ENCODE peak calls at places on chromosome 7, in seven cellular contexts. N is osteocyte; P is activated CD4-positive, alpha-beta T cell treated with anti-CD3 and anti-CD28 coated beads, Interleukin-2, amount 50 U/mL, for 4 hours; R is frontal cortex; Y is germinal center; U is NCI-H446; Z is CD8-positive, alpha-beta T cell. V is an unnamed sample.

GRCh38 chr7:77326131-77326530 is 90.0 kb downstream of the GSAP start:
- DNase-seq in N (no peak), P (no peak), R (no peak), Y (no peak), U (no peak), Z (no peak), V (no peak)

GRCh38 chr7:7641129-7641663 is 644 bp downstream of the UMAD1 start:
- DNase-seq in N (no peak), P (no peak), R (no peak), Y (peak), U (no peak), Z (no peak), V (no peak)

GRCh38 chr7:95302976-95303375 is 21.4 kb downstream of the PON1 start:
- DNase-seq in N (no peak), P (no peak), R (no peak), Y (no peak), U (no peak), Z (no peak), V (no peak)

GRCh38 chr7:90999989-91000979 is 263.9 kb upstream of the FZD1 start:
- DNase-seq in N (no peak), P (no peak), R (no peak), Y (no peak), U (no peak), Z (no peak), V (no peak)

GRCh38 chr7:148975896-148976295 is 52.4 kb downstream of the PDIA4 start:
- DNase-seq in N (no peak), P (no peak), R (no peak), Y (no peak), U (no peak), Z (no peak), V (no peak)

GRCh38 chr7:120856621-120857352 is 1.2 kb downstream of the TSPAN12 start:
- DNase-seq in N (no peak), P (peak), R (peak), Y (peak), U (peak), Z (no peak), V (no peak)

GRCh38 chr7:31595390-31595789 is 81.5 kb downstream of the ITPRID1 start:
- DNase-seq in N (no peak), P (no peak), R (no peak), Y (no peak), U (no peak), Z (no peak), V (no peak)

GRCh38 chr7:44283381-44284211 is 41.8 kb downstream of the CAMK2B start:
- DNase-seq in N (peak), P (no peak), R (no peak), Y (no peak), U (no peak), Z (no peak), V (no peak)

GRCh38 chr7:151702961-151703360 is 174.0 kb downstream of the PRKAG2 start:
- DNase-seq in N (no peak), P (no peak), R (no peak), Y (no peak), U (no peak), Z (no peak), V (no peak)